ENCODE peak calls at places on chromosome 16, in six cellular contexts. P is tibial artery, I is AG04450, C is body of pancreas, N is OCI-LY7, Q is colonic mucosa. S is an unnamed sample.

GRCh38 chr16:72073831-72074230 is 10.8 kb downstream of the HPR start:
- DNase-seq in P (peak; percentile 73), C (no peak), I (no peak), Q (no peak), N (no peak), S (no peak)

GRCh38 chr16:57194512-57194911 is 8.4 kb downstream of the RSPRY1 start:
- DNase-seq in P (no peak), I (peak; percentile 71), N (no peak), C (no peak), Q (no peak), S (no peak)

GRCh38 chr16:22235839-22236745 is 30.0 kb downstream of the EEF2K start:
- DNase-seq in P (peak; percentile 81), N (no peak), C (no peak), Q (peak; percentile 50), I (no peak), S (no peak)

GRCh38 chr16:65782537-65783290 is 583.8 kb upstream of the CDH5 start:
- DNase-seq in C (no peak), N (no peak), Q (no peak), P (no peak), I (no peak), S (no peak)

GRCh38 chr16:30004811-30005242 is 6.0 kb downstream of the DOC2A start:
- DNase-seq in P (no peak), C (no peak), N (no peak), Q (no peak), I (no peak), S (no peak)

GRCh38 chr16:11114366-11115164 is 141.4 kb downstream of the SOCS1 start:
- DNase-seq in P (peak; percentile 28), Q (no peak), N (no peak), C (no peak), I (no peak), S (no peak)

GRCh38 chr16:46853713-46854443 is 22.9 kb upstream of the C16orf87 start:
- DNase-seq in P (peak; percentile 73), Q (peak; percentile 82), C (peak; percentile 87), N (peak; percentile 70), I (peak; percentile 36), S (peak; percentile 78)

GRCh38 chr16:70152578-70153302 is 20.8 kb upstream of the CLEC18C start:
- DNase-seq in N (no peak), C (no peak), Q (no peak), I (no peak), P (no peak), S (no peak)

GRCh38 chr16:62029947-62030346 is 6.3 kb downstream of the CDH8 start:
- DNase-seq in P (no peak), C (no peak), I (no peak), N (no peak), Q (no peak), S (no peak)

GRCh38 chr16:55711959-55712876 is 56.4 kb downstream of the SLC6A2 start:
- DNase-seq in I (peak; percentile 7), P (peak; percentile 75), C (peak; percentile 74), N (peak; percentile 63), Q (peak; percentile 49), S (peak; percentile 69)

GRCh38 chr16:11274964-11275363 is 1.3 kb downstream of the PRM2 start:
- DNase-seq in Q (no peak), C (no peak), P (no peak), N (no peak), I (no peak), S (no peak)

GRCh38 chr16:11076259-11077018 is 132.1 kb downstream of the CLEC16A start:
- DNase-seq in C (no peak), N (no peak), I (no peak), P (no peak), Q (no peak), S (no peak)

GRCh38 chr16:69236319-69236718 is 49.4 kb downstream of the SNTB2 start:
- DNase-seq in I (no peak), N (no peak), C (no peak), P (no peak), Q (no peak), S (no peak)

GRCh38 chr16:4828567-4829320 is 18.3 kb downstream of the GLYR1 start:
- DNase-seq in Q (no peak), P (no peak), C (no peak), I (no peak), N (no peak), S (no peak)

GRCh38 chr16:138049-138417 is 440 bp downstream of the NPRL3 start:
- DNase-seq in I (no peak), P (peak; percentile 69), C (peak; percentile 28), Q (no peak), N (peak; percentile 56), S (no peak)

GRCh38 chr16:30406911-30407793 is at the start of gene ZNF771:
- DNase-seq in C (peak; percentile 95), I (peak; percentile 45), N (peak; percentile 93), P (peak; percentile 97), Q (peak; percentile 97), S (peak; percentile 93)

GRCh38 chr16:85637808-85638186 is 24.7 kb downstream of the GSE1 start:
- DNase-seq in N (no peak), I (no peak), P (no peak), Q (no peak), C (peak; percentile 45), S (peak; percentile 53)

GRCh38 chr16:53673189-53673588 is 30.5 kb downstream of the RPGRIP1L start:
- DNase-seq in N (no peak), Q (no peak), P (no peak), C (no peak), I (no peak), S (no peak)

GRCh38 chr16:74035816-74036215 is 260.8 kb upstream of the PSMD7 start:
- DNase-seq in I (no peak), N (peak; percentile 4), P (no peak), C (no peak), Q (no peak), S (no peak)

GRCh38 chr16:64983226-64983625 is 138.6 kb downstream of the CDH11 start:
- DNase-seq in Q (no peak), N (no peak), C (no peak), P (no peak), I (no peak), S (no peak)

GRCh38 chr16:364091-364490 is 6.2 kb downstream of the MRPL28 start:
- DNase-seq in P (no peak), N (no peak), I (no peak), C (no peak), Q (no peak), S (no peak)

GRCh38 chr16:9362050-9362449 is 270.6 kb downstream of the HAPSTR1 start:
- DNase-seq in C (no peak), P (no peak), Q (no peak), N (no peak), I (no peak), S (no peak)

GRCh38 chr16:3068486-3068885 is 3.0 kb downstream of the IL32 start:
- DNase-seq in N (no peak), C (no peak), P (no peak), I (no peak), Q (no peak), S (no peak)

GRCh38 chr16:3065069-3065741 is at the start of gene IL32:
- DNase-seq in I (peak; percentile 36), C (peak; percentile 93), N (no peak), P (no peak), Q (peak; percentile 92), S (peak; percentile 70)

GRCh38 chr16:3065742-3066439 is 451 bp downstream of the IL32 start:
- DNase-seq in N (no peak), I (no peak), C (peak; percentile 30), P (no peak), Q (peak; percentile 60), S (no peak)

GRCh38 chr16:3067929-3068288 is 2.5 kb downstream of the IL32 start:
- DNase-seq in P (no peak), Q (no peak), I (no peak), N (no peak), C (no peak), S (no peak)

DNA sequence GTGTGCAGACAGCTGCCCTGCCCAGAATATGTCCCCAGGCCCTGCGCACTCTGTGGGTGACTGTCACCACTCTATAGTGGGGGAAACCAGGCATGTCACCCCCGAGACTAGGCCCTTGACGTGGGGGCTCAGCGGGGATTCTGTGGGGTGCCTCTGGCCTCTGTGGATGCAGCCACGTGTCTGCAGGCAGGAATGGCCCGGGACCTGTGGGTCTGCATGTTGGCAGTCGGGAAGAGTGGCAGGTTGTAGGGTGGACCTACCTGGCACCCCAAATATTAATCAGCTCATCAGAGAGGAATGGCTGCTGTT is 954 bp downstream of the IL32 start:
- DNase-seq in I (no peak), P (no peak), Q (no peak), N (no peak), C (no peak), S (no peak)
- H3K4me3 ChIP-seq in I (peak overlapping the region; percentile 51), P (no peak overlapping the region), Q (peak overlapping the region; percentile 49), N (no peak overlapping the region), C (peak overlapping the region; percentile 48), S (peak overlapping the region; percentile 71)

DNA sequence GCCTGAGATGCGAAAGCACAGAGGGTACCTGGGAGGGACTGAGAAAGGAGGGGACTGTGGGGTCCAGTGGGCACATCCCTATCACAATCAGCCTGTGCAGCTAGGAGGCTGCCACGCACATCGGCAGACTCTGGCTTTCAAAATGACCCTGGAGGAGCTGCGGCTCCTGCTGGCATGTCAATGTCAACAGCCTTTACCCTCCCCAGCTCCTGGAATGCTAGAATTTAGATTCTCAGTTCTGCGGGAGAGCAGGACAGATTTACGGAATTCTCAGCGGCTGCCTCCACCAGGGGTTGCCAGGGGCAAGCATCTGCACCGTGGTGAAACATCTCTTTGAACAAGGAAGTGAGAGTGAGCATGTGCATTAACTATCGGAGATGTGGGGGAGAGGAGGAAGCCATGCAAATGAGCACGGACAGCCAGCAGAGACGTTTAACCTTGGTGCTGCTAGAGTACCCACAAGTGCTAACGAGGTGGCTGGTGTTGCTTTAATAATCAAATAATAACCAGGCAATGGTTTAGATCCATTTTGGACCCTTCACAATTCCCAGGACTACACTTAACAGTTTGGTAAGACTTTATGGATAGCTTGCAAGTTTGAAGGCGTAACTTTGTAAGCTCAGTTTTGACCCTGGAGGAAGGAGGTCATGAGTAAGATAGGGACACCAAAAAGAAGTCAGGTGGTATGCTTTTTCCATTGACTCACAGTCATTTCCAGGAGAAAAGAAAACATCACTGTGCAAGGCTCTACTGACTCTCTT is 54.1 kb downstream of the XYLT1 start:
- DNase-seq in P (no peak), Q (peak; percentile 41), C (peak; percentile 22), N (peak; percentile 92), I (no peak), S (peak; percentile 32)
- TF ChIP-seq CTCF in P (peak; percentile 31), Q (no peak), C (no peak), N (peak; percentile 70), I (peak; percentile 25), S (no peak)

GRCh38 chr16:15961060-15961511 is 11.7 kb downstream of the ABCC1 start:
- DNase-seq in C (no peak), I (no peak), P (no peak), Q (no peak), N (peak; percentile 30), S (no peak)
- H3K27ac ChIP-seq in C (no peak overlapping the region), I (peak overlapping the region; percentile 47), P (no peak overlapping the region), Q (peak overlapping the region; percentile 37), N (peak overlapping the region; percentile 37), S (no peak overlapping the region)

GRCh38 chr16:27235938-27236245 is 32.6 kb downstream of the KDM8 start:
- DNase-seq in C (no peak), I (no peak), N (no peak), P (peak; percentile 64), Q (no peak), S (no peak)

GRCh38 chr16:27235055-27235937 is 32.0 kb downstream of the KDM8 start:
- DNase-seq in Q (peak; percentile 95), N (peak; percentile 78), I (no peak), C (peak; percentile 67), P (peak; percentile 91), S (peak; percentile 81)

GRCh38 chr16:27234171-27234570 is 30.8 kb downstream of the KDM8 start:
- DNase-seq in N (no peak), C (no peak), Q (no peak), P (peak; percentile 38), I (no peak), S (no peak)

GRCh38 chr16:27233731-27234130 is 30.4 kb downstream of the KDM8 start:
- DNase-seq in P (peak; percentile 28), N (peak; percentile 44), I (no peak), C (no peak), Q (no peak), S (no peak)

GRCh38 chr16:27234603-27235002 is 31.3 kb downstream of the KDM8 start:
- DNase-seq in C (no peak), N (no peak), P (peak; percentile 57), Q (no peak), I (no peak), S (no peak)
- H3K4me3 ChIP-seq in C (no peak overlapping the region), N (no peak overlapping the region), P (no peak overlapping the region), Q (no peak overlapping the region), I (no peak overlapping the region), S (no peak overlapping the region)